ENCODE peak calls at places on chromosome 13, in nine cellular contexts. W, B, Z, I, K, Q, F, T and Y are unnamed samples.
A peak's percentile ranks its signal among the peaks of the same experiment; 100 is the strongest.

GRCh38 chr13:34161829-34162544 is 344.0 kb downstream of the RFC3 start:
- DNase-seq in Z (no peak), F (no peak), W (peak; percentile 23), K (peak; percentile 93), B (no peak), T (no peak), I (no peak), Q (no peak), Y (no peak)

GRCh38 chr13:102830646-102831045 is 15.2 kb upstream of the ERCC5 start:
- DNase-seq in Q (peak; percentile 76), B (no peak), W (no peak), T (no peak), Z (no peak), K (peak; percentile 5), F (peak; percentile 5), I (peak; percentile 26), Y (peak; percentile 68)

GRCh38 chr13:113216165-113217056 is 7.0 kb downstream of the CUL4A start:
- DNase-seq in Z (peak; percentile 52), T (no peak), K (peak; percentile 62), Q (peak; percentile 40), W (no peak), I (peak; percentile 66), B (no peak), F (peak; percentile 58), Y (no peak)

GRCh38 chr13:34025746-34026145 is 207.8 kb downstream of the RFC3 start:
- DNase-seq in K (peak; percentile 75), W (no peak), I (no peak), T (no peak), B (no peak), Z (no peak), Q (no peak), F (no peak), Y (no peak)

GRCh38 chr13:50812242-50812641 is 31.2 kb downstream of the DLEU7 start:
- DNase-seq in F (no peak), Z (no peak), T (no peak), I (no peak), Q (no peak), W (no peak), K (no peak), B (no peak), Y (no peak)

GRCh38 chr13:50438351-50438750 is 405.1 kb downstream of the DLEU7 start:
- DNase-seq in F (no peak), B (no peak), Q (no peak), K (no peak), T (no peak), W (no peak), Z (no peak), I (no peak), Y (no peak)

GRCh38 chr13:29785978-29786377 is 64.4 kb downstream of the UBL3 start:
- DNase-seq in Q (no peak), F (no peak), T (no peak), B (no peak), Z (no peak), K (no peak), W (no peak), I (no peak), Y (no peak)

GRCh38 chr13:24172071-24172470 is 11.6 kb downstream of the SPATA13 start:
- DNase-seq in F (no peak), I (no peak), B (no peak), T (no peak), K (peak; percentile 71), W (no peak), Z (no peak), Q (no peak), Y (no peak)

GRCh38 chr13:35979378-35979911 is 151.7 kb downstream of the DCLK1 start:
- DNase-seq in Z (no peak), K (peak; percentile 96), T (no peak), I (no peak), Q (peak; percentile 50), W (no peak), F (no peak), B (no peak), Y (peak; percentile 32)

GRCh38 chr13:39512687-39513086 is 90.3 kb downstream of the LHFPL6 start:
- DNase-seq in K (no peak), W (no peak), Z (no peak), F (no peak), I (no peak), T (no peak), B (no peak), Q (no peak), Y (no peak)

GRCh38 chr13:45847554-45848224 is 3.9 kb downstream of the SIAH3 start:
- DNase-seq in K (no peak), T (no peak), F (no peak), I (no peak), B (no peak), W (no peak), Q (no peak), Z (no peak), Y (peak; percentile 33)

GRCh38 chr13:103510007-103510406 is 443.8 kb upstream of the SLC10A2 start:
- DNase-seq in I (no peak), F (no peak), W (no peak), T (no peak), K (no peak), B (no peak), Z (no peak), Q (no peak), Y (no peak)

GRCh38 chr13:99926014-99926731 is 45.4 kb downstream of the ZIC5 start:
- DNase-seq in W (peak; percentile 87), I (peak; percentile 20), Q (peak; percentile 47), B (no peak), F (peak; percentile 27), K (peak; percentile 25), Z (no peak), T (no peak), Y (peak; percentile 56)

GRCh38 chr13:49021953-49022352 is 46.2 kb downstream of the FNDC3A start:
- DNase-seq in F (no peak), T (no peak), W (no peak), K (no peak), I (no peak), B (no peak), Z (no peak), Q (no peak), Y (no peak)

GRCh38 chr13:34864650-34865049 is 77.4 kb upstream of the NBEA start:
- DNase-seq in Q (no peak), Z (no peak), T (no peak), W (no peak), K (peak; percentile 2), I (no peak), F (no peak), B (no peak), Y (no peak)

GRCh38 chr13:41403983-41404382 is 53.4 kb upstream of the RGCC start:
- DNase-seq in K (no peak), F (no peak), T (no peak), B (no peak), I (no peak), Q (no peak), W (no peak), Z (no peak), Y (no peak)

GRCh38 chr13:72293206-72293605 is 426.2 kb upstream of the DACH1 start:
- DNase-seq in T (no peak), Z (no peak), Q (no peak), F (no peak), B (no peak), K (no peak), I (no peak), W (no peak), Y (no peak)

GRCh38 chr13:113862766-113863510 is 938 bp downstream of the GAS6 start:
- DNase-seq in Z (peak; percentile 30), K (peak; percentile 46), F (no peak), I (no peak), W (no peak), T (no peak), B (no peak), Q (peak; percentile 62), Y (peak; percentile 67)

GRCh38 chr13:102707465-102707864 is 12.6 kb upstream of the METTL21C start:
- DNase-seq in W (no peak), K (peak; percentile 96), B (no peak), Q (no peak), I (no peak), T (no peak), Z (peak; percentile 63), F (no peak), Y (no peak)

GRCh38 chr13:35704331-35704730 is 227.8 kb upstream of the MAB21L1 start:
- DNase-seq in B (no peak), K (no peak), I (no peak), Z (no peak), W (no peak), Q (no peak), F (no peak), T (no peak), Y (no peak)

GRCh38 chr13:99371956-99372355 is 64.8 kb upstream of the GPR183 start:
- DNase-seq in B (no peak), Z (no peak), F (no peak), I (no peak), W (no peak), Q (no peak), T (no peak), K (no peak), Y (no peak)

GRCh38 chr13:110238795-110239194 is 68.2 kb downstream of the COL4A1 start:
- DNase-seq in W (no peak), Z (no peak), F (no peak), B (no peak), T (no peak), I (no peak), Q (no peak), K (peak; percentile 75), Y (no peak)